ENCODE peak calls at places on chromosomes 11 and 22, in six cellular contexts. R, P, C, Q, Z and J are unnamed samples. For H3K9me3, the result is how much of the 10 kb centered on the place peaks cover.

GRCh38 chr22:44192811-44193536 is 12.2 kb downstream of the PARVG start:
- DNase-seq in R (no peak), P (no peak), C (no peak), Q (no peak), Z (no peak), J (no peak)

GRCh38 chr11:109960831-109961230 is 132.4 kb upstream of the ZC3H12C start:
- DNase-seq in R (no peak), P (no peak), C (no peak), Q (no peak), Z (peak), J (no peak)

GRCh38 chr22:42848941-42849340 is 8.1 kb downstream of the ARFGAP3 start:
- DNase-seq in R (no peak), P (no peak), C (no peak), Q (no peak), Z (no peak), J (no peak)

GRCh38 chr22:43897751-43898261 is 6.0 kb upstream of the PNPLA5 start:
- DNase-seq in R (no peak), P (no peak), C (peak), Q (no peak), Z (no peak), J (no peak)

GRCh38 chr11:35477871-35478270 is 47.5 kb downstream of the PAMR1 start:
- DNase-seq in R (no peak), P (no peak), C (no peak), Q (peak), Z (peak), J (no peak)

GRCh38 chr11:46696212-46696558 is 4.2 kb downstream of the ARHGAP1 start:
- DNase-seq in R (no peak), P (no peak), C (no peak), Q (no peak), Z (no peak), J (no peak)

GRCh38 chr11:131888230-131888826 is 517.9 kb downstream of the NTM start:
- DNase-seq in R (no peak), P (no peak), C (peak), Q (no peak), Z (no peak), J (no peak)

GRCh38 chr22:35276019-35276418 is 18.7 kb downstream of the HMGXB4 start:
- DNase-seq in R (no peak), P (no peak), C (no peak), Q (no peak), Z (no peak), J (no peak)

GRCh38 chr11:111652184-111652583 is 49.9 kb downstream of the SIK2 start:
- DNase-seq in R (no peak), P (no peak), C (no peak), Q (no peak), Z (no peak), J (no peak)

GRCh38 chr22:39746600-39747262 is 146.8 kb downstream of the ENTHD1 start:
- DNase-seq in R (no peak), P (no peak), C (no peak), Q (no peak), Z (no peak), J (no peak)

GRCh38 chr11:3849297-3849874 is 6.1 kb upstream of the STIM1 start:
- DNase-seq in R (peak), P (no peak), C (peak), Q (peak), Z (peak), J (peak)

GRCh38 chr22:35866646-35867045 is 149.0 kb downstream of the APOL5 start:
- DNase-seq in R (no peak), P (no peak), C (no peak), Q (no peak), Z (peak), J (no peak)

GRCh38 chr11:70931430-70931829 is 320.9 kb downstream of the SHANK2 start:
- DNase-seq in R (no peak), P (no peak), C (no peak), Q (no peak), Z (no peak), J (no peak)

GRCh38 chr11:50275133-50275532 is 242.5 kb downstream of the OR4C45 start:
- DNase-seq in R (no peak), P (no peak), C (no peak), Q (no peak), Z (no peak), J (no peak)
- H3K9me3 ChIP-seq in R (under half), P (under half), C (under half), Q (under half), Z (under half), J (under half)

GRCh38 chr22:48323746-48324145 is 1503.9 kb downstream of the BRD1 start:
- DNase-seq in R (no peak), P (no peak), C (no peak), Q (no peak), Z (no peak), J (no peak)

GRCh38 chr22:48322907-48323306 is 1504.8 kb downstream of the BRD1 start:
- DNase-seq in R (no peak), P (no peak), C (no peak), Q (no peak), Z (no peak), J (no peak)

GRCh38 chr22:48320048-48320655 is 1507.5 kb downstream of the BRD1 start:
- DNase-seq in R (no peak), P (no peak), C (no peak), Q (no peak), Z (no peak), J (no peak)

GRCh38 chr22:48320671-48321515 is 1506.8 kb downstream of the BRD1 start:
- DNase-seq in R (no peak), P (peak), C (no peak), Q (no peak), Z (peak), J (no peak)

GRCh38 chr22:48321986-48322545 is 1505.6 kb downstream of the BRD1 start:
- DNase-seq in R (no peak), P (peak), C (no peak), Q (no peak), Z (no peak), J (no peak)
- H3K9me3 ChIP-seq in R (under half), P (under half), C (under half), Q (under half), Z (under half), J (under half)

GRCh38 chr22:47295226-47295901 is 532.9 kb downstream of the TBC1D22A start:
- DNase-seq in R (no peak), P (no peak), C (no peak), Q (no peak), Z (no peak), J (no peak)
- H3K9me3 ChIP-seq in R (under half), P (under half), C (under half), Q (under half), Z (under half), J (under half)

GRCh38 chr22:49298834-49299750 is 528.6 kb downstream of the BRD1 start:
- DNase-seq in R (peak), P (no peak), C (no peak), Q (no peak), Z (no peak), J (no peak)
- H3K9me3 ChIP-seq in R (under half), P (under half), C (under half), Q (under half), Z (under half), J (under half)

DNA sequence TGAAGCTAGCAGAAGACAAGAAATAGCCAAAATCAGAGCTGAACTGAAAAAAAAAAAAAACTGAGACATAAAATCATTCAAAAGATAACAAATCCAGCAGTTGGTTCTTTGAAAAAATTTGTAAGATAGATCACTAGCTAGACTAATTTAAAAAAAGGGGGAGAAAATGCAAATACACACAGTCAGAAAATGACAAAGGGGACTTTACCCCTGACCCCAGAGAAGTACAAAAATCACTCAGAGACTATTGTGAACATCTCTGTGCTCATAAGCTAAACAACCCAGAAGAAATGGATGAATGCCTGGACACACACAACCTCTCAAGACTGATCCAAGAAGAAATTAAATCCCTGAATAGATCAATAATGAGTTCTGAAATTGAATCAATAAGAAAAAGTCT is 914.3 kb upstream of the API5 start:
- DNase-seq in R (no peak), P (no peak), C (no peak), Q (no peak), Z (no peak), J (no peak)
- H3K9me3 ChIP-seq in R (under half), P (under half), C (under half), Q (under half), Z (under half), J (under half)

DNA sequence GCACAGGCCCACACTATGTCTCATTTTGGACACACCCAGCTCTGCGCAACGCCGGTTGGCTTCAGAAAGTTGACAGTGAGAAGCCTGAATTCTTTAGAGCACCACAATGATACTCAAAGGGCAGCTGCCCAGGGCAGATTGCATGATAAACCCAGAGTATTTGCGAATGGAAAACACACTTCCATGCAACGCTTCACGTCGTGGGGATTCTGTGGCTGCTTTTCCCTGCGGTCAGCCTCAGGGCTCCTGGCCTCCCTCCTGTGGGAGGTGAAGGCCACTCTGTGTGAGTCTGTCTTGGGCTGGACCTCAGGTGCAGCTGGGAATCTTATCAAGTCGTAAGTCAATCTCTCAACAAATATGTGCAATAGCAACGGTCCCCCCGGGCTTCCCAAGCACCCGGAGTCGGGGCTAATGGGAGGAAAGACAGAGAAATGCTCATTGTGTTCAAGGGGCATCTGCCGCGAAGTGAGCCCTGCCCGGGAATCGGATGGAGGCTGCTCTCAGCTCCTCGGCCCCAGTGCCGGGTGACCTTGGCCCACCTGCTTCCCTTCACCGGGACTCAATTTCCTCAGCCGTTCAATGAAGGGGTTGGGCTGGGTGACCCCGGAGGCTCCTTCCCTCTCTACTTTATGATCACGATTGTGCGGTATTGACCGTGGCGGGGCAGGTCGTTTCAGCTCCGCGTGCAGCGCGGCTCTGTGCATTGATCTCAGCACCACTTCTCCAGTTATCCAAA is 623.6 kb downstream of the BRD1 start:
- DNase-seq in R (no peak), P (no peak), C (no peak), Q (no peak), Z (no peak), J (no peak)
- H3K9me3 ChIP-seq in R (under half), P (under half), C (under half), Q (under half), Z (under half), J (under half)

DNA sequence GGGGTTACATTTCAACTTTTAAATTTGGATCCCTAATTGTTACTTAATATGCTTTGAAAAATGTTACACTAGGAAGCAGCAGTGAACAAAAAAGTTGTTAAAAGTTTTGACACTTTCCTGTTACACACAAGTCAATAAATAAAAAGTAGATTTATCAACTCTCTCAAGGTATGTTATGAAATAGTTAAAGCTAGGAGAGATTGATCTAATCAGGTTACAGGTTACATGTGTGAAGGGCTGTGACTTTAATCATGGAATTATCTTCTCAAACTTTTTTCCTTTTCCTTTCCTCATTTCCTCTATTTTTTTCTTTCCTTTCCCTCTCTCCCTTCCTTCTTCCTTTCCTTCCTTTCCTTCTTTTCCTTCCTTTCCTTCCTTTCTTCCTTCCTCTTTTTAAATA is 77.0 kb upstream of the RAB38 start:
- DNase-seq in R (no peak), P (no peak), C (no peak), Q (no peak), Z (no peak), J (no peak)
- H3K9me3 ChIP-seq in R (under half), P (under half), C (under half), Q (under half), Z (under half), J (under half)